ENCODE peak calls at places on chromosomes 6 and 20, in six cellular contexts. One of them, this sample, is unnamed.

GRCh38 chr6:24757610-24758009 is 17.1 kb upstream of the GMNN start:
- DNase-seq in foreskin fibroblast: no peak
- DNase-seq in heart right ventricle: no peak
- DNase-seq in mucosa of descending colon: no peak
- DNase-seq in SK-N-DZ: no peak
- DNase-seq in iris pigment epithelial cell: no peak
- DNase-seq in this sample: no peak

GRCh38 chr6:16868968-16869367 is 107.7 kb upstream of the ATXN1 start:
- DNase-seq in foreskin fibroblast: no peak
- DNase-seq in heart right ventricle: no peak
- DNase-seq in mucosa of descending colon: no peak
- DNase-seq in SK-N-DZ: no peak
- DNase-seq in iris pigment epithelial cell: no peak
- DNase-seq in this sample: no peak

GRCh38 chr20:37757550-37757949 is 63.7 kb downstream of the CTNNBL1 start:
- DNase-seq in foreskin fibroblast: no peak
- DNase-seq in heart right ventricle: peak
- DNase-seq in mucosa of descending colon: no peak
- DNase-seq in SK-N-DZ: no peak
- DNase-seq in iris pigment epithelial cell: no peak
- DNase-seq in this sample: no peak

GRCh38 chr6:156662025-156662445 is 115.1 kb upstream of the ARID1B start:
- DNase-seq in foreskin fibroblast: peak
- DNase-seq in heart right ventricle: no peak
- DNase-seq in mucosa of descending colon: peak
- DNase-seq in SK-N-DZ: no peak
- DNase-seq in iris pigment epithelial cell: no peak
- DNase-seq in this sample: peak

GRCh38 chr20:31669876-31670275 is 32.2 kb downstream of the COX4I2 start:
- DNase-seq in foreskin fibroblast: no peak
- DNase-seq in heart right ventricle: no peak
- DNase-seq in mucosa of descending colon: no peak
- DNase-seq in SK-N-DZ: no peak
- DNase-seq in iris pigment epithelial cell: no peak
- DNase-seq in this sample: no peak

GRCh38 chr6:105326838-105327745 is 75.8 kb downstream of the PREP start:
- DNase-seq in foreskin fibroblast: peak
- DNase-seq in heart right ventricle: no peak
- DNase-seq in mucosa of descending colon: no peak
- DNase-seq in SK-N-DZ: no peak
- DNase-seq in iris pigment epithelial cell: peak
- DNase-seq in this sample: peak

GRCh38 chr6:111566873-111567517 is 38.7 kb downstream of the TRAF3IP2 start:
- DNase-seq in foreskin fibroblast: no peak
- DNase-seq in heart right ventricle: no peak
- DNase-seq in mucosa of descending colon: no peak
- DNase-seq in SK-N-DZ: peak
- DNase-seq in iris pigment epithelial cell: peak
- DNase-seq in this sample: no peak

GRCh38 chr20:62856931-62857619 is 4.5 kb downstream of the TCFL5 start:
- DNase-seq in foreskin fibroblast: no peak
- DNase-seq in heart right ventricle: no peak
- DNase-seq in mucosa of descending colon: no peak
- DNase-seq in SK-N-DZ: no peak
- DNase-seq in iris pigment epithelial cell: no peak
- DNase-seq in this sample: no peak

GRCh38 chr6:40249935-40250334 is 315.7 kb upstream of the MOCS1 start:
- DNase-seq in foreskin fibroblast: no peak
- DNase-seq in heart right ventricle: no peak
- DNase-seq in mucosa of descending colon: no peak
- DNase-seq in SK-N-DZ: no peak
- DNase-seq in iris pigment epithelial cell: no peak
- DNase-seq in this sample: no peak

GRCh38 chr20:14984305-14984704 is 646.9 kb upstream of the FLRT3 start:
- DNase-seq in foreskin fibroblast: no peak
- DNase-seq in heart right ventricle: no peak
- DNase-seq in mucosa of descending colon: no peak
- DNase-seq in SK-N-DZ: no peak
- DNase-seq in iris pigment epithelial cell: no peak
- DNase-seq in this sample: no peak